ENCODE peak calls at places on chromosomes 6 and 20, in six cellular contexts. One of them, this sample, is unnamed.

GRCh38 chr20:3158968-3159431 is 665 bp downstream of the FASTKD5 start:
- DNase-seq in HepG2: no peak
- DNase-seq in GM12878: no peak
- DNase-seq in K562: peak; percentile 56
- DNase-seq in H1: no peak
- DNase-seq in WTC11: no peak
- DNase-seq in this sample: peak; percentile 52

GRCh38 chr20:5991623-5992441 is 41.4 kb downstream of the MCM8 start:
- DNase-seq in GM12878: no peak
- DNase-seq in K562: no peak
- DNase-seq in H1: no peak
- DNase-seq in HepG2: no peak
- DNase-seq in WTC11: no peak
- DNase-seq in this sample: no peak

GRCh38 chr6:161443868-161444267 is 170.0 kb upstream of the AGPAT4 start:
- DNase-seq in WTC11: peak; percentile 59
- DNase-seq in K562: peak; percentile 22
- DNase-seq in GM12878: no peak
- DNase-seq in HepG2: no peak
- DNase-seq in H1: peak; percentile 31
- DNase-seq in this sample: peak; percentile 84

GRCh38 chr20:57380081-57380750 is 11.0 kb upstream of the RBM38 start:
- DNase-seq in GM12878: no peak
- DNase-seq in K562: no peak
- DNase-seq in H1: no peak
- DNase-seq in HepG2: no peak
- DNase-seq in WTC11: no peak
- DNase-seq in this sample: no peak

GRCh38 chr6:11616200-11616611 is 78.7 kb downstream of the TMEM170B start:
- DNase-seq in K562: no peak
- DNase-seq in H1: no peak
- DNase-seq in HepG2: no peak
- DNase-seq in GM12878: no peak
- DNase-seq in WTC11: no peak
- DNase-seq in this sample: no peak

GRCh38 chr6:79665725-79666551 is 34.8 kb downstream of the SH3BGRL2 start:
- DNase-seq in WTC11: no peak
- DNase-seq in HepG2: no peak
- DNase-seq in K562: no peak
- DNase-seq in GM12878: no peak
- DNase-seq in H1: no peak
- DNase-seq in this sample: no peak

GRCh38 chr20:48486065-48486464 is 341.7 kb downstream of the PREX1 start:
- DNase-seq in K562: no peak
- DNase-seq in WTC11: no peak
- DNase-seq in GM12878: no peak
- DNase-seq in H1: no peak
- DNase-seq in HepG2: no peak
- DNase-seq in this sample: no peak

GRCh38 chr6:125598422-125598821 is 151.0 kb upstream of the HEY2 start:
- DNase-seq in HepG2: no peak
- DNase-seq in WTC11: no peak
- DNase-seq in GM12878: no peak
- DNase-seq in K562: peak; percentile 20
- DNase-seq in H1: no peak
- DNase-seq in this sample: no peak

GRCh38 chr6:55919909-55920308 is 44.5 kb upstream of the BMP5 start:
- DNase-seq in WTC11: no peak
- DNase-seq in H1: no peak
- DNase-seq in GM12878: no peak
- DNase-seq in HepG2: no peak
- DNase-seq in K562: no peak
- DNase-seq in this sample: no peak

GRCh38 chr20:34642009-34642408 is 34.9 kb downstream of the PIGU start:
- DNase-seq in GM12878: no peak
- DNase-seq in H1: no peak
- DNase-seq in K562: no peak
- DNase-seq in HepG2: no peak
- DNase-seq in WTC11: no peak
- DNase-seq in this sample: no peak

GRCh38 chr6:167827062-167827587 is 414 bp downstream of the AFDN start:
- DNase-seq in H1: no peak
- DNase-seq in HepG2: no peak
- DNase-seq in GM12878: no peak
- DNase-seq in WTC11: peak; percentile 47
- DNase-seq in K562: no peak
- DNase-seq in this sample: peak; percentile 51

GRCh38 chr6:167826230-167827061 is at the start of gene AFDN:
- DNase-seq in K562: peak; percentile 90
- DNase-seq in HepG2: no peak
- DNase-seq in WTC11: peak; percentile 75
- DNase-seq in H1: no peak
- DNase-seq in GM12878: no peak
- DNase-seq in this sample: peak; percentile 78

GRCh38 chr6:167825759-167826229 is 917 bp upstream of the AFDN start:
- DNase-seq in H1: peak; percentile 41
- DNase-seq in WTC11: peak; percentile 87
- DNase-seq in GM12878: no peak
- DNase-seq in HepG2: peak; percentile 52
- DNase-seq in K562: peak; percentile 86
- DNase-seq in this sample: peak; percentile 92

GRCh38 chr6:167824591-167825041 is 2.1 kb upstream of the AFDN start:
- DNase-seq in H1: no peak
- DNase-seq in WTC11: no peak
- DNase-seq in GM12878: no peak
- DNase-seq in HepG2: no peak
- DNase-seq in K562: peak; percentile 66
- DNase-seq in this sample: no peak

GRCh38 chr6:167825059-167825758 is 1.5 kb upstream of the AFDN start:
- DNase-seq in K562: peak; percentile 55
- DNase-seq in GM12878: no peak
- DNase-seq in HepG2: no peak
- DNase-seq in H1: no peak
- DNase-seq in WTC11: no peak
- DNase-seq in this sample: no peak
- TF ChIP-seq CREB1 in K562: no peak
- TF ChIP-seq CREB1 in GM12878: no peak
- TF ChIP-seq CREB1 in HepG2: peak; percentile 11
- TF ChIP-seq CREB1 in H1: no peak
- TF ChIP-seq CREB1 in WTC11: no peak
- TF ChIP-seq CREB1 in this sample: no peak

DNA sequence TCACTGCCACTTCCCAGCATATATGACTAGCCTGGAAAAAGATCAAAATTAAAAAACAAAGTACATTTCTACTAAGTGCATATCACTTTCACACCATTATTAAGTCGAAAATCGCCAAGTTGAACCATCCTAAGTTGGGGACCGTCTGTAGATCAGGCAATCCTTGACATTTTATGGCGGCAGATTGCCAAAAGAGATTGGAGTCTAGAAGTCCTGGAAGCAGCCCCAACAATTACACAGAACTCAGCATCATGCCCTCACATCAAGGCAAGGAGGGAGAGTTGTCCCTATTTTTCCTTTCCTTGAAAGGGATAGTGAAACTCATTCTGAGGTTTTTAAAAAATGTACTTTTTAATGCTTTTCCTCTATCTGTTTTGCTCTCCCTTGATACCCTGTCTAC is 30.7 kb downstream of the SLC22A3 start:
- DNase-seq in HepG2: no peak
- DNase-seq in H1: no peak
- DNase-seq in GM12878: no peak
- DNase-seq in K562: no peak
- DNase-seq in WTC11: no peak
- DNase-seq in this sample: no peak
- TF ChIP-seq CREB1 in HepG2: no peak
- TF ChIP-seq CREB1 in H1: no peak
- TF ChIP-seq CREB1 in GM12878: no peak
- TF ChIP-seq CREB1 in K562: no peak
- TF ChIP-seq CREB1 in WTC11: no peak
- TF ChIP-seq CREB1 in this sample: no peak

GRCh38 chr20:45649312-45649863 is 18.3 kb upstream of the WFDC9 start:
- DNase-seq in HepG2: no peak
- DNase-seq in WTC11: no peak
- DNase-seq in GM12878: no peak
- DNase-seq in K562: no peak
- DNase-seq in H1: no peak
- DNase-seq in this sample: peak; percentile 54
- TF ChIP-seq CREB1 in HepG2: no peak
- TF ChIP-seq CREB1 in WTC11: no peak
- TF ChIP-seq CREB1 in GM12878: no peak
- TF ChIP-seq CREB1 in K562: no peak
- TF ChIP-seq CREB1 in H1: no peak
- TF ChIP-seq CREB1 in this sample: no peak

DNA sequence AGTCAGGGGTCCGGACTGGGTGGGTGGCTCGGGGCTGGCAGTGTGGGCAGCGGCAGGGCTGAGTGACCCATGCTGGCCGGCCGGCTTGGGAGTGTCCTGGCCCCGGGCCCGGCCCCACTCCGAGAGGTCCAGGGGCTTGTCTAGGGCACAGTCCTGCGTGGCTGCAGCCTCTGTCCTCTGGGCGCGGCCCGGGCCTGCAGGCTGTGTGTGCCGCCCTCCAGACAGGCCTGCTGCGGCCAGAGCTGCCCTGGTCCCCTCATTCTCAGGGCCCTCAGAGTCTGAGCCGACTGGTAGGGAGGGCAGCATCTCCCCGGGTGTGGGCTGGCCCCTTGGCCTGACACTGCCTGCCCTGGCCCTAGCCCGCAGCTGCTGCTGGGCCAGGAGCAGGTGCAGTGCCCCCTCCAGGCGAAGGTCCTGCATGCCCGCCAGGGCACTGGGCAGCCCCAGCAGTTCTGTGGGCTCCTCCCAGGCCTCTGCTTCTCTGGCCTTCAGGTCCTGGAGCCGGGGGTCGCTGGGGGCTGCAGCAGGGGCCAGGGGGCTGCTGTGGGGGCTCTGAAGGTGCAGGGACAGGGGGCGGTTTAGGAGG is 6.9 kb upstream of the CABLES2 start:
- DNase-seq in H1: no peak
- DNase-seq in K562: no peak
- DNase-seq in HepG2: no peak
- DNase-seq in WTC11: peak; percentile 60
- DNase-seq in GM12878: no peak
- DNase-seq in this sample: peak; percentile 58
- TF ChIP-seq CREB1 in H1: no peak
- TF ChIP-seq CREB1 in K562: no peak
- TF ChIP-seq CREB1 in HepG2: no peak
- TF ChIP-seq CREB1 in WTC11: no peak
- TF ChIP-seq CREB1 in GM12878: no peak
- TF ChIP-seq CREB1 in this sample: no peak